ENCODE peak calls at places on chromosomes 1 and 21, in nine cellular contexts. Z is A549, I is K562, M is suprapubic skin, P is ovary, G is SK-N-SH, Q is transverse colon, X is tibial nerve, A is HepG2. J is an unnamed sample.

GRCh38 chr1:13764933-13765332 is 64.9 kb downstream of the PRDM2 start:
- DNase-seq in Z (no peak), I (peak; percentile 35), M (no peak), P (no peak), G (no peak), Q (no peak), X (no peak), A (no peak), J (no peak)

GRCh38 chr1:67013573-67013972 is 40.4 kb downstream of the SLC35D1 start:
- DNase-seq in Z (peak; percentile 3), I (peak; percentile 19), M (no peak), P (no peak), G (no peak), Q (no peak), X (no peak), A (no peak), J (no peak)

GRCh38 chr1:182206628-182207239 is 145.2 kb upstream of the ZNF648 start:
- DNase-seq in Z (no peak), I (no peak), M (peak; percentile 86), P (peak; percentile 92), G (no peak), Q (peak; percentile 43), X (peak; percentile 74), A (no peak), J (peak; percentile 92)

GRCh38 chr1:159775716-159776115 is 5.0 kb upstream of the DUSP23 start:
- DNase-seq in Z (no peak), I (no peak), M (no peak), P (no peak), G (no peak), Q (no peak), X (no peak), A (no peak), J (no peak)

GRCh38 chr1:203051841-203052324 is 25.6 kb downstream of the PPFIA4 start:
- DNase-seq in Z (no peak), I (no peak), M (no peak), P (no peak), G (peak; percentile 87), Q (no peak), X (no peak), A (no peak), J (no peak)

GRCh38 chr1:227766015-227766634 is 30.9 kb downstream of the SNAP47 start:
- DNase-seq in Z (no peak), I (no peak), M (no peak), P (no peak), G (no peak), Q (peak; percentile 68), X (no peak), A (no peak), J (no peak)

GRCh38 chr1:20470174-20470573 is 15.8 kb downstream of the CAMK2N1 start:
- DNase-seq in Z (no peak), I (no peak), M (no peak), P (no peak), G (peak; percentile 68), Q (peak; percentile 46), X (no peak), A (no peak), J (no peak)

GRCh38 chr1:182283746-182284544 is 107.6 kb downstream of the GLUL start:
- DNase-seq in Z (no peak), I (no peak), M (no peak), P (no peak), G (no peak), Q (no peak), X (no peak), A (no peak), J (no peak)

GRCh38 chr1:217955723-217956122 is 324.6 kb downstream of the SPATA17 start:
- DNase-seq in Z (no peak), I (no peak), M (no peak), P (no peak), G (no peak), Q (no peak), X (no peak), A (no peak), J (no peak)

GRCh38 chr1:226654046-226654445 is 85.0 kb downstream of the ITPKB start:
- DNase-seq in Z (no peak), I (no peak), M (no peak), P (no peak), G (no peak), Q (no peak), X (no peak), A (peak; percentile 17), J (no peak)

GRCh38 chr1:150566589-150567340 is 12.6 kb downstream of the MCL1 start:
- DNase-seq in Z (no peak), I (no peak), M (peak; percentile 49), P (peak; percentile 9), G (no peak), Q (no peak), X (peak; percentile 11), A (no peak), J (no peak)

GRCh38 chr1:150563340-150564038 is 14.3 kb downstream of the ADAMTSL4 start:
- DNase-seq in Z (no peak), I (peak; percentile 7), M (no peak), P (peak; percentile 56), G (peak; percentile 25), Q (peak; percentile 79), X (peak; percentile 18), A (no peak), J (no peak)

GRCh38 chr1:150561830-150562367 is 12.7 kb downstream of the ADAMTSL4 start:
- DNase-seq in Z (peak; percentile 86), I (peak; percentile 85), M (peak; percentile 97), P (peak; percentile 95), G (peak; percentile 86), Q (peak; percentile 96), X (peak; percentile 86), A (peak; percentile 77), J (peak; percentile 98)

GRCh38 chr1:150562384-150563339 is 13.5 kb downstream of the ADAMTSL4 start:
- DNase-seq in Z (no peak), I (no peak), M (no peak), P (peak; percentile 56), G (no peak), Q (peak; percentile 84), X (peak; percentile 13), A (no peak), J (no peak)

DNA sequence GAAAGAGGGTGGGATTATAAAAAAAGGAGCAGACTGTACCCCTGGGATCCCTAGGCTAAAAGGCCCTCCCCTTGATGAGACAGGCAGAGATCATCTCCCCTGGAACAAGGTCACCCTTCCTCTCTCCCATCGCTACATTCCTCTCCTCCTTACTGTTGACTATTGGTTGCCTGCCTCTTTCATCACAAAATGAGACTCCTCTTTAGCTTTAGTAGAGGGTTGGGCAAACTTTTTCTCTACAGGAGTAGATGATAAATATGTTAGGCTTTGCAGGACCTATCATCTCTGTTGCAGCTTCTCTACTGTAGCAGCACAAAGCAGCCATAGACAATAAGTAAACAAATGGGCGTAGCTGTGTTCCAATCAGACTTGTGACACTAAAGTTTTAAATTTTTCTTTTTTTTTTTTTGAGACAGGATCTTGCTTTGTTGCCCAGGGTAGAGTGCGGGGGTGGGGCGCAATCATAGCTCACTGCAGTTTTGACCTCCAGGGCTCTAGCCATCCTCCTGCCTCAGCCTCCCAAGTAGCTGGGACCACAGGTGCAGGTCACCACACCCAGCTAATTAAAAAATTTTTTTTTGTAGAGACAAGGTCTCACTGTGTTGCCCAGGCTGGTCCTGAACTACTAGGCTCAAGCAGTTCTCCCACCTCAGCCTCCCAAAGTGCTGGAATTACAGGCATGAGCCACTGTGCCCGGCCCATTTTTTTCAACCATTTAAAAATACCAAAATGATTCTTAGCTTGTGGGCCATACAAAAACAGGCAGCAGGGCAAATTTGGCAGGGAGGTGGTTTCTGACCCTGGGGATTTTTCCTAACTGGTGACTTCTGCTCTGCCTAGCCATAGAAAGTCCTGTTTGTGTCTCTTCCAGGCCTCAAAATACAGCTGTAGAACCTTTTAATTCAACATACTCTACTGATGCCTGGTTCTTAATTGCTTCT is 15.1 kb downstream of the MCL1 start:
- DNase-seq in Z (no peak), I (no peak), M (no peak), P (peak; percentile 41), G (no peak), Q (peak; percentile 53), X (peak; percentile 14), A (peak; percentile 78), J (no peak)
- H3K4me1 ChIP-seq in Z (peaks cover 77% of the 10 kb centered on the region), I (peaks cover 59% of the 10 kb centered on the region), M (peaks cover 87% of the 10 kb centered on the region), P (peaks cover 57% of the 10 kb centered on the region), G (peaks cover 56% of the 10 kb centered on the region), Q (peaks cover 94% of the 10 kb centered on the region), X (peaks cover 79% of the 10 kb centered on the region), A (peaks cover 74% of the 10 kb centered on the region), J (peaks cover 93% of the 10 kb centered on the region)

GRCh38 chr21:45318146-45318555 is 30.5 kb upstream of the POFUT2 start:
- DNase-seq in Z (no peak), I (no peak), M (no peak), P (peak; percentile 24), G (no peak), Q (no peak), X (no peak), A (no peak), J (no peak)
- TF ChIP-seq EP300 in Z (no peak), I (no peak), M (no peak), P (no peak), G (no peak), Q (no peak), X (no peak), A (no peak), J (no peak)

DNA sequence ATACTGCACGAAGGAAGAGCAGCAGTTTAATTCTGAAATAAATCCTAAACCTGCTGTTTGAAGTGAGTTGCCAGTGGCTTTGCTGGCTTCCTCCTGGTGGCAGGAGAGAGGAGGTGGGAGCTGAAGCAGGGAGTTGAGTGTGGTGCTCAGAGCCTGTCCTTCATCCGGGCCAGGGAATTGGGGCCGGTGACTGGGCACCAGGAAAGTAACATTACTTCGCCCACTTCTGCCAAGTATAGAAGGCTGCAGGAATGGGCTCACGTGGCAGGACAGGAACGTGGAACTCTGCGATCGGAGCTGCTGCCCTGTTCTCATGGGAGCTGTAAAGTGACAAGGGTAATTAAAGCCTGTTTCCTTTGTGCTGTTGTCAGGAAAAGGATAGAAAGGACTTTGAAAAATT is 8.7 kb downstream of the TOR3A start:
- DNase-seq in Z (no peak), I (no peak), M (no peak), P (no peak), G (no peak), Q (no peak), X (no peak), A (no peak), J (no peak)
- H3K4me1 ChIP-seq in Z (peaks cover 32% of the 10 kb centered on the region), I (peaks cover 11% of the 10 kb centered on the region), M (peaks cover 21% of the 10 kb centered on the region), P (peaks cover 16% of the 10 kb centered on the region), G (no peaks in the 10 kb centered on the region), Q (no peaks in the 10 kb centered on the region), X (no peaks in the 10 kb centered on the region), A (peaks cover 42% of the 10 kb centered on the region), J (peaks cover 17% of the 10 kb centered on the region)

GRCh38 chr1:178953538-178954207 is 72.0 kb upstream of the FAM20B start:
- DNase-seq in Z (no peak), I (no peak), M (no peak), P (peak; percentile 63), G (no peak), Q (no peak), X (peak; percentile 38), A (no peak), J (no peak)

GRCh38 chr1:178954291-178954690 is 71.4 kb upstream of the FAM20B start:
- DNase-seq in Z (no peak), I (no peak), M (no peak), P (no peak), G (no peak), Q (no peak), X (no peak), A (no peak), J (no peak)

GRCh38 chr1:178954937-178955336 is 70.8 kb upstream of the FAM20B start:
- DNase-seq in Z (no peak), I (no peak), M (no peak), P (no peak), G (no peak), Q (no peak), X (no peak), A (no peak), J (no peak)

GRCh38 chr1:178953034-178953433 is 72.7 kb upstream of the FAM20B start:
- DNase-seq in Z (no peak), I (no peak), M (no peak), P (peak; percentile 71), G (no peak), Q (no peak), X (peak; percentile 62), A (no peak), J (no peak)

GRCh38 chr1:178951600-178951999 is 74.1 kb upstream of the FAM20B start:
- DNase-seq in Z (no peak), I (no peak), M (no peak), P (no peak), G (no peak), Q (no peak), X (no peak), A (no peak), J (no peak)
- TF ChIP-seq EP300 in Z (no peak), I (no peak), M (no peak), P (no peak), G (no peak), Q (no peak), X (no peak), A (no peak), J (no peak)

J was measured in esophagus muscularis mucosa.